ENCODE peak calls at places on chromosomes 1 and 21, in nine cellular contexts. D is Caco-2, Y is breast epithelium, Q is mesothelial cell of epicardium, H is AG04450, S is astrocyte of the spinal cord, G is ovary, P is GM10248, X is endodermal cell. Z is an unnamed sample.

GRCh38 chr1:166165661-166166399 is 971 bp downstream of the FAM78B start:
- DNase-seq in G (peak; percentile 19), P (peak; percentile 38), D (no peak), Q (no peak), S (peak; percentile 49), Y (no peak), H (no peak), X (peak; percentile 72), Z (no peak)

GRCh38 chr1:91732291-91732953 is 153.5 kb downstream of the TGFBR3 start:
- DNase-seq in D (peak; percentile 8), S (peak; percentile 85), G (no peak), P (peak; percentile 20), Y (peak; percentile 52), Q (no peak), H (peak; percentile 63), X (peak; percentile 66), Z (peak; percentile 90)

GRCh38 chr21:45885597-45885929 is 96.0 kb upstream of the COL6A1 start:
- DNase-seq in H (no peak), D (no peak), X (no peak), Q (no peak), S (no peak), Y (no peak), P (no peak), G (no peak), Z (no peak)

GRCh38 chr1:235073331-235073967 is 55.2 kb downstream of the TOMM20 start:
- DNase-seq in G (no peak), Q (no peak), X (no peak), S (no peak), P (no peak), D (peak; percentile 77), H (no peak), Y (peak; percentile 98), Z (no peak)

GRCh38 chr1:110356379-110356778 is 17.2 kb downstream of the RBM15 start:
- DNase-seq in S (no peak), Q (no peak), G (no peak), D (peak; percentile 40), X (no peak), H (no peak), Y (no peak), P (no peak), Z (no peak)

GRCh38 chr1:30840904-30841598 is 67.5 kb downstream of the SDC3 start:
- DNase-seq in X (no peak), H (no peak), P (no peak), Q (no peak), S (no peak), Y (no peak), D (no peak), G (no peak), Z (no peak)

GRCh38 chr1:240747907-240748306 is 136.0 kb upstream of the GREM2 start:
- DNase-seq in X (no peak), P (no peak), S (no peak), H (no peak), Y (no peak), Q (no peak), G (no peak), D (no peak), Z (no peak)

GRCh38 chr1:28112388-28113311 is 24.2 kb upstream of the EYA3 start:
- DNase-seq in Y (no peak), P (no peak), D (peak; percentile 9), S (peak; percentile 65), G (no peak), Q (no peak), X (peak; percentile 64), H (no peak), Z (peak; percentile 33)

GRCh38 chr1:173220157-173220556 is 13.0 kb upstream of the TNFSF4 start:
- DNase-seq in Q (no peak), X (no peak), D (no peak), Y (no peak), P (no peak), G (no peak), H (no peak), S (no peak), Z (no peak)
- TF ChIP-seq CTCF in Q (no peak), X (no peak), D (no peak), Y (no peak), P (no peak), G (no peak), H (no peak), S (no peak), Z (no peak)

GRCh38 chr1:6585081-6585722 is 5.4 kb downstream of the ZBTB48 start:
- DNase-seq in X (no peak), Q (no peak), Y (no peak), G (no peak), H (no peak), P (no peak), S (no peak), D (no peak), Z (no peak)

GRCh38 chr1:6582370-6582769 is 2.6 kb downstream of the ZBTB48 start:
- DNase-seq in G (no peak), H (no peak), S (no peak), D (peak; percentile 68), P (no peak), Q (no peak), X (no peak), Y (no peak), Z (no peak)

GRCh38 chr1:6586404-6586816 is 6.6 kb downstream of the ZBTB48 start:
- DNase-seq in P (no peak), Q (no peak), G (no peak), H (no peak), X (no peak), Y (no peak), D (no peak), S (no peak), Z (no peak)

GRCh38 chr1:6585841-6586240 is 6.0 kb downstream of the ZBTB48 start:
- DNase-seq in H (no peak), P (no peak), Y (no peak), G (no peak), Q (no peak), D (no peak), S (no peak), X (no peak), Z (no peak)

DNA sequence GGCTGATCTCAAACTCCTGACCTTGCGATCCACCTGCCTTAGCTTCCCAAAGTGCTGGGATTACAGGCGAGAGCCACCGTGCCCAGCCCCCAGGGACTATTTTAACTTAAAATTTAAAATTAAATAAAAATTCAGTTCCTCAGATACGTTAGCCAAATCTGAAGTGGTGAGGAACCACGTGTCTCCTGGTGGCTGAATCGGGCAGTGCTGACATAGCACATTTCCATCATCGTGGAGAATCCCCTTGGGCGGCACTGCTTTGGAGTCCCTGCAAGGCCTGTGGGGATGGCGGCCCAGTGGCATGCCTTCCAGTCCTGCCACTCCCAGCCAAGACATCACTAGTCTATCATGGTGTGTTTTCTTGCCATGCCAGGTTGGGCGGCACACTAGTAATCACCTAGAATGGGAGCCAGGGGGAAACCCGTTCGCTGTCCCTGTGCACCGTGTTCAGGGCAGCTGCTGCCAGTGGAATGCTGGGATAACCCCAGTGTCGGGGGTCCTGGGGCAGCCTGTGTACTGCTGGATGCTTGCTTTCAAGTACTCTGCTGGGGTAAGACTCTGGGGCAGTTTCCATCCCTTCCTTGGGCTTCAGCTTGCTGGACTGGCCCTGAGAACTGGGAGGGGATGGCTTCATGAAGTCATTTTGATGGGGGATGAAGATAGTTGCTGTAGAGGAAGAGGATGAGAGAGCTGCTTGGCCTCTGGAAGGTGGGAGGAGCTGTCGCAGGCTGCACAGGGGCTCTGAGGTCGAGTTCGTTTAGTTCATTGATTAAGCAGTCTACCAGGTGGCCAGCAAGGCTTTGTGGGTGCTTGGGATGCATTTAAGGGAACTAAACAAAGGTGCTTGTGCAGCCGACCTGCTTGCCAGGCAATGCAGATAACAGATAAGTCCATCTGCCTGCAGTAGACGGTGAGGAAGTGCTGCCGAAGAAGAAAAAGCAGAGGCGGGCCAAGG is 4.6 kb downstream of the ZBTB48 start:
- DNase-seq in S (no peak), H (no peak), D (no peak), Y (no peak), Q (no peak), P (no peak), X (no peak), G (no peak), Z (no peak)
- TF ChIP-seq CTCF in S (no peak), H (peak; percentile 21), D (no peak), Y (no peak), Q (peak; percentile 67), P (no peak), X (peak; percentile 66), G (no peak), Z (peak; percentile 10)

DNA sequence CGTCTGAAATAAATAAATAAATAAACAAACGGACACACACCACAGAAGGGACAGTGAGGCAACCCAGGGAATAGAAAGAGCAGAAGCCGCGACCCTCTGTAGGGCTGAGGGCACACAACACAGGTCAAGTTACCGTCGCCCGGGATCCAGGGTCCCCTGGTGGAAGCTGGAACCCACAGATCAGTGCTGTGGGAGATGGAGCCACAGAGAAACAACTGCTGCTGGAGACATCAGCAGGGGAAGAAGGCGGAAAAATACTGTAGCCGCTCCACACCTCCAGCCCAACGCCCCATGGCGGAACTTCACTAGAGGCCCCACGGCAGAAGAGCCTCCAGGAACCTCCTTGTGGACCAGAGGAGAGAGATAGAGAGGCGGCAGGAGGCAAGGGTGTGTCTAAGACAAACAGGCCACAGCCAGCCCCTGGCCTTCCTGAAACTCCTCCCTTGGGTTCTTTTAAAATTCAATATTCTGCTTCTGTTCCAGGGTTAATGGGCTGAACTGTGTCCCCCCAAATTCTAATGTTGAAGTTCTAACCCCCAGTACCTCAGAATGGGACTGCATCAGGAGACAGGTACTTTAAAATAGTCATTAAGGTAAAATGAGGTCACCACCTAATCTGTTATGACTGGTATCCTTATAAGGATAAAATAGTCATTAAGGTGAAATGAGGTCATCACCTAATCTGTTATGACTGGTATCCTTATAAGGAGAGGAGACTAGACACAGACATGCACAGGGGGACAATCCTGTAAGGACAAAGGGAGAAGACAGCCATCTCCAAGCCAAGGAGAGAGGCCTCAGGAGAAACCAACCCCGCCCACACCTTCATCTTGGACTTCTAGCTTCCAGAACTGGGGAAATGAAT is 7.7 kb upstream of the HLCS start:
- DNase-seq in D (no peak), P (no peak), S (no peak), H (no peak), G (no peak), Y (no peak), Q (no peak), X (no peak), Z (no peak)
- TF ChIP-seq CTCF in D (no peak), P (no peak), S (no peak), H (no peak), G (no peak), Y (no peak), Q (no peak), X (no peak), Z (no peak)

GRCh38 chr1:22228505-22228911 is 85.6 kb upstream of the WNT4 start:
- DNase-seq in Q (no peak), P (no peak), Y (no peak), G (no peak), H (no peak), S (no peak), D (peak; percentile 51), X (no peak), Z (no peak)

GRCh38 chr1:22231068-22231593 is 88.2 kb upstream of the WNT4 start:
- DNase-seq in S (no peak), Q (no peak), P (no peak), Y (no peak), X (no peak), D (no peak), H (no peak), G (no peak), Z (no peak)

GRCh38 chr1:22234631-22235030 is 91.7 kb upstream of the WNT4 start:
- DNase-seq in D (no peak), H (no peak), P (no peak), G (no peak), X (no peak), Q (no peak), Y (no peak), S (no peak), Z (no peak)

GRCh38 chr1:22229374-22229773 is 86.5 kb upstream of the WNT4 start:
- DNase-seq in Y (no peak), H (no peak), D (peak; percentile 29), X (no peak), S (no peak), G (no peak), Q (no peak), P (no peak), Z (peak; percentile 39)

GRCh38 chr1:22231995-22232690 is 89.2 kb upstream of the WNT4 start:
- DNase-seq in P (no peak), G (no peak), Y (no peak), H (no peak), D (no peak), S (no peak), X (no peak), Q (no peak), Z (no peak)
- TF ChIP-seq CTCF in P (peak; percentile 8), G (no peak), Y (no peak), H (no peak), D (no peak), S (peak; percentile 1), X (peak; percentile 51), Q (no peak), Z (peak; percentile 27)